ENCODE peak calls at places on chromosomes 7 and 10, in eight cellular contexts. X is NCI-H774; G is NCI-H1092 treated with DMSO at 0.1 percent for 48 hours; Z is stimulated activated CD4-positive, alpha-beta T cell treated with anti-CD3 and anti-CD28 coated beads, Interleukin-1b, Interleukin-23, amount 100 ng/mL, for 1 hour; R is Ammon's horn; T is EH; M is midbrain; V is hypothalamus. P is an unnamed sample.

GRCh38 chr7:113209449-113210203 is 91.3 kb upstream of the SMIM30 start:
- DNase-seq in X (no peak), V (no peak), G (no peak), T (peak; percentile 50), R (no peak), M (no peak), Z (no peak), P (no peak)

GRCh38 chr10:97903128-97904025 is 53.7 kb downstream of the GOLGA7B start:
- DNase-seq in X (no peak), V (no peak), Z (no peak), T (no peak), M (no peak), G (peak; percentile 54), R (no peak), P (no peak)

GRCh38 chr10:35453855-35454532 is 117.7 kb downstream of the CCNY start:
- DNase-seq in X (no peak), M (no peak), T (peak; percentile 29), R (no peak), V (no peak), Z (no peak), G (no peak), P (no peak)

GRCh38 chr10:63265646-63266207 is 132.6 kb downstream of the NRBF2 start:
- DNase-seq in R (no peak), T (no peak), G (no peak), X (no peak), Z (no peak), V (no peak), M (no peak), P (no peak)

GRCh38 chr10:76675561-76675950 is 962.1 kb downstream of the KCNMA1 start:
- DNase-seq in Z (no peak), M (no peak), V (no peak), G (no peak), X (no peak), R (no peak), T (no peak), P (no peak)

GRCh38 chr7:13107291-13107690 is 419.9 kb downstream of the ARL4A start:
- DNase-seq in T (no peak), Z (no peak), X (no peak), G (no peak), R (no peak), V (no peak), M (no peak), P (no peak)

GRCh38 chr7:30708983-30709382 is 26.7 kb upstream of the CRHR2 start:
- DNase-seq in V (no peak), G (no peak), X (no peak), Z (no peak), T (peak; percentile 13), R (no peak), M (no peak), P (no peak)

GRCh38 chr7:16753102-16753931 is at the start of gene TSPAN13:
- DNase-seq in R (peak; percentile 70), T (peak; percentile 73), M (peak; percentile 54), V (peak; percentile 11), Z (no peak), G (peak; percentile 93), X (peak; percentile 92), P (no peak)

GRCh38 chr7:102291056-102291915 is 4.6 kb downstream of the SH2B2 start:
- DNase-seq in X (no peak), M (no peak), V (no peak), T (no peak), Z (no peak), G (no peak), R (no peak), P (no peak)

GRCh38 chr10:117360016-117360415 is 15.2 kb downstream of the PDZD8 start:
- DNase-seq in Z (no peak), T (no peak), G (no peak), R (no peak), M (no peak), X (no peak), V (no peak), P (no peak)

GRCh38 chr7:91569702-91570457 is 305.6 kb downstream of the FZD1 start:
- DNase-seq in G (peak; percentile 71), X (no peak), V (no peak), R (no peak), T (peak; percentile 24), M (no peak), Z (no peak), P (no peak)

GRCh38 chr7:134959810-134960209 is 26.5 kb upstream of the AGBL3 start:
- DNase-seq in T (no peak), G (no peak), X (no peak), V (no peak), R (no peak), Z (no peak), M (no peak), P (no peak)

GRCh38 chr7:92835140-92835850 is 1.1 kb downstream of the CDK6 start:
- DNase-seq in T (peak; percentile 87), M (no peak), G (no peak), Z (no peak), R (peak; percentile 59), V (no peak), X (no peak), P (no peak)

GRCh38 chr7:1218541-1219165 is 14.0 kb upstream of the UNCX start:
- DNase-seq in Z (no peak), X (no peak), T (no peak), M (no peak), G (no peak), V (no peak), R (no peak), P (no peak)

GRCh38 chr7:151859948-151860685 is 16.8 kb downstream of the PRKAG2 start:
- DNase-seq in R (no peak), M (no peak), T (no peak), V (no peak), X (no peak), G (no peak), Z (no peak), P (no peak)

GRCh38 chr10:67492317-67493019 is 203.5 kb downstream of the CTNNA3 start:
- DNase-seq in Z (no peak), V (no peak), T (peak; percentile 0), G (no peak), R (no peak), X (no peak), M (no peak), P (no peak)

GRCh38 chr10:131820626-131821025 is 80.2 kb upstream of the PPP2R2D start:
- DNase-seq in R (no peak), G (no peak), M (no peak), X (no peak), Z (no peak), V (no peak), T (no peak), P (no peak)

GRCh38 chr10:3868274-3868669 is 83.3 kb upstream of the KLF6 start:
- DNase-seq in T (no peak), G (no peak), R (no peak), M (no peak), X (no peak), Z (no peak), V (no peak), P (no peak)

GRCh38 chr10:31929986-31930675 is 1.5 kb upstream of the ARHGAP12 start:
- DNase-seq in X (no peak), G (no peak), V (no peak), T (peak; percentile 31), Z (no peak), R (peak; percentile 77), M (peak; percentile 64), P (no peak)

GRCh38 chr10:12800302-12800701 is 201.2 kb downstream of the CCDC3 start:
- DNase-seq in Z (no peak), V (no peak), G (no peak), R (no peak), X (no peak), M (no peak), T (no peak), P (no peak)

GRCh38 chr7:53428045-53428444 is 392.6 kb downstream of the POM121L12 start:
- DNase-seq in G (no peak), V (no peak), X (no peak), Z (no peak), T (no peak), M (no peak), R (no peak), P (no peak)

GRCh38 chr7:49850921-49851613 is 77.6 kb downstream of the VWC2 start:
- DNase-seq in Z (no peak), V (no peak), X (no peak), T (no peak), R (no peak), G (no peak), M (no peak), P (no peak)

GRCh38 chr7:66255533-66256100 is 50.5 kb downstream of the TPST1 start:
- DNase-seq in X (no peak), R (no peak), V (no peak), T (peak; percentile 49), Z (no peak), G (no peak), M (no peak), P (no peak)

GRCh38 chr10:110504111-110504735 is 6.5 kb downstream of the DUSP5 start:
- DNase-seq in T (peak; percentile 78), V (no peak), X (no peak), Z (no peak), G (no peak), M (peak; percentile 36), R (peak; percentile 63), P (no peak)

GRCh38 chr10:124604214-124605000 is 139.8 kb downstream of the FAM53B start:
- DNase-seq in Z (no peak), G (peak; percentile 23), R (peak; percentile 75), M (peak; percentile 71), T (no peak), X (no peak), V (no peak), P (no peak)

GRCh38 chr7:108413782-108414492 is 42.3 kb downstream of the NRCAM start:
- DNase-seq in T (peak; percentile 29), Z (no peak), G (no peak), R (no peak), M (no peak), X (no peak), V (no peak), P (no peak)

GRCh38 chr7:47218378-47219176 is 363.3 kb downstream of the TNS3 start:
- DNase-seq in G (no peak), V (no peak), X (no peak), T (peak; percentile 84), M (no peak), R (no peak), Z (no peak), P (no peak)

GRCh38 chr7:98211221-98211675 is at the start of gene BHLHA15:
- DNase-seq in Z (no peak), T (peak; percentile 11), V (no peak), R (no peak), G (peak; percentile 23), X (peak; percentile 50), M (no peak), P (no peak)

P was measured in ascending aorta.